ENCODE peak calls at places on chromosome 5, in four cellular contexts. M, I, O and R are unnamed samples. For H3K4me1 and H3K36me3, the result is how much of the 10 kb centered on the place peaks cover.

GRCh38 chr5:118009761-118010297 is 978.5 kb downstream of the DTWD2 start:
- DNase-seq in M (no peak), I (no peak), O (no peak), R (no peak)

GRCh38 chr5:134020188-134020587 is 15.4 kb upstream of the VDAC1 start:
- DNase-seq in M (no peak), I (no peak), O (no peak), R (no peak)

GRCh38 chr5:142023836-142024235 is 11.0 kb upstream of the GNPDA1 start:
- DNase-seq in M (no peak), I (no peak), O (no peak), R (no peak)

GRCh38 chr5:15014809-15015208 is 143.2 kb upstream of the ANKH start:
- DNase-seq in M (no peak), I (no peak), O (peak), R (no peak)

GRCh38 chr5:9009931-9010652 is 535.8 kb downstream of the SEMA5A start:
- DNase-seq in M (no peak), I (no peak), O (no peak), R (no peak)

GRCh38 chr5:81632679-81633078 is 118.2 kb downstream of the SSBP2 start:
- DNase-seq in M (no peak), I (no peak), O (no peak), R (no peak)

GRCh38 chr5:54325272-54325609 is 14.9 kb upstream of the ARL15 start:
- DNase-seq in M (no peak), I (no peak), O (no peak), R (no peak)

GRCh38 chr5:38923661-38924451 is 78.0 kb downstream of the OSMR start:
- DNase-seq in M (no peak), I (no peak), O (peak), R (no peak)

GRCh38 chr5:132905938-132906337 is 32.5 kb downstream of the LEAP2 start:
- DNase-seq in M (no peak), I (no peak), O (peak), R (no peak)

GRCh38 chr5:139104577-139105271 is 93.4 kb downstream of the SIL1 start:
- DNase-seq in M (peak), I (no peak), O (peak), R (no peak)

GRCh38 chr5:167511-167910 is 23.8 kb upstream of the LRRC14B start:
- DNase-seq in M (no peak), I (no peak), O (no peak), R (no peak)

GRCh38 chr5:10789021-10789420 is 28.0 kb upstream of the DAP start:
- DNase-seq in M (peak), I (no peak), O (peak), R (no peak)

GRCh38 chr5:93349613-93350012 is 231.4 kb downstream of the NR2F1-AS1 start:
- DNase-seq in M (no peak), I (no peak), O (peak), R (no peak)

GRCh38 chr5:60458669-60459068 is 241.3 kb downstream of the DEPDC1B start:
- DNase-seq in M (no peak), I (no peak), O (no peak), R (no peak)

GRCh38 chr5:168793844-168794837 is 215.0 kb upstream of the PANK3 start:
- DNase-seq in M (no peak), I (no peak), O (no peak), R (no peak)

GRCh38 chr5:135591277-135591676 is 12.5 kb upstream of the CXCL14 start:
- DNase-seq in M (no peak), I (no peak), O (no peak), R (no peak)

GRCh38 chr5:127229185-127229889 is 61.3 kb upstream of the MEGF10 start:
- DNase-seq in M (peak), I (peak), O (peak), R (peak)

GRCh38 chr5:101531031-101531430 is 627.9 kb upstream of the ST8SIA4 start:
- DNase-seq in M (no peak), I (no peak), O (no peak), R (no peak)

GRCh38 chr5:92977766-92978555 is 603.1 kb downstream of the NR2F1-AS1 start:
- DNase-seq in M (no peak), I (no peak), O (no peak), R (no peak)

GRCh38 chr5:152994040-152994439 is 496.4 kb upstream of the GRIA1 start:
- DNase-seq in M (no peak), I (no peak), O (no peak), R (no peak)

GRCh38 chr5:169347786-169348185 is 46.8 kb upstream of the SLIT3 start:
- DNase-seq in M (no peak), I (no peak), O (no peak), R (no peak)

GRCh38 chr5:73440262-73440661 is 8.3 kb downstream of the FOXD1 start:
- DNase-seq in M (no peak), I (no peak), O (no peak), R (no peak)

GRCh38 chr5:84113246-84114118 is 271.2 kb downstream of the EDIL3 start:
- DNase-seq in M (no peak), I (peak), O (no peak), R (no peak)

GRCh38 chr5:156947933-156948332 is 15.1 kb downstream of the TIMD4 start:
- DNase-seq in M (no peak), I (no peak), O (no peak), R (no peak)

GRCh38 chr5:139251281-139251687 is 42.3 kb upstream of the MATR3 start:
- DNase-seq in M (no peak), I (no peak), O (no peak), R (peak)

GRCh38 chr5:76495870-76496269 is 92.8 kb downstream of the IQGAP2 start:
- DNase-seq in M (no peak), I (no peak), O (no peak), R (no peak)

GRCh38 chr5:147451125-147451524 is 58.7 kb downstream of the DPYSL3 start:
- DNase-seq in M (no peak), I (no peak), O (no peak), R (no peak)
- H3K4me1 ChIP-seq in M (under half), I (under half), O (under half), R (under half)

GRCh38 chr5:82640901-82641300 is 362.7 kb upstream of the RPS23 start:
- DNase-seq in M (no peak), I (no peak), O (peak), R (no peak)
- H3K36me3 ChIP-seq in M (under half), I (under half), O (under half), R (under half)

DNA sequence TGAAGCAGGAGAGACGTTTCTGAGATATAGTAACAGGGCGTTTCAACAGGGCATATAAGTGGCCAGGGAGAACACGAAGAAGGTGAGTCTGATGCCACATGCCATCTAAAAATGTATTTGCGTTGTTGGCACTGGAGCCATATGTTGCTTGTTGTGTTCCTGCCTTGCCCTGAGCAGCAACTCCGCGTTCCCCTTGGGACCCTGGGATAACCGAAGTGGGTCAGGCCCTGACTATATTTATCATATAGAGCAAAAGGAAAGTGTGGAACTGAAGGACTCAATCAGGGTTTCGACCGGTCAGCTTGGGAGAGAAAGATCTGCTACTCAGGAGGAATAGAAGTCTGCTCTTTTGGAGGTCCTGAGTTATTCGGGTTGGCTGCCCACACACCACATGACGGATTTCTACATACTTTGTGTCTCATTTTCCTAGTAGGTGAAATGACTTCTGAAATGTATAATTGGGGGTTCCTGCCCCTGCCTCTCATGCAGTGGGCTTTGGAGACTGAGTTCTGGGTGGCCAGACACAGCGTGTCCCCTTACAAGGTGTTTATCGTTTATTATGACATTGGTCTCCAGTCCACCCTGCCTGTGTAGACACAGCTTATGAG is 3.0 kb downstream of the STC2 start:
- DNase-seq in M (no peak), I (no peak), O (no peak), R (no peak)
- H3K4me1 ChIP-seq in M (under half), I (under half), O (half or more), R (under half)

DNA sequence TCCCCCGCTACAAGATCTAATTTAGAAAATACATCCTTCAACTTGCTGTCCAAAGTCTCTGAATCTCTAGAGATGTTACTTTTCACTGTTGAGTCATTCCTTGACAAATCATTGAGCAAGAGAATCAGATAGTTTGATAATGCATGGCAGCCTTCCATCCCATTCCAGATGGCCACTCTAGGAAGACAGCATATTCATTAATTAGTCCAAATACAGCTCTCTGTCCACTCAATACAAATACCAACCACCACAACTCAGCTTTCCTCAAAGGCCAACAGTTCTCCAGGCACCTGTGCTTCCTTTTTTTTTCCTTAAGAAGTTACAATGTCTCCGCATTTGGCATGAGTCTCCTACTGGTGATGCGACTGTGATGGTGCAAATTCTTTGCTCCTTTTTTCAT is 72.3 kb downstream of the DROSHA start:
- DNase-seq in M (no peak), I (no peak), O (no peak), R (no peak)
- H3K36me3 ChIP-seq in M (half or more), I (under half), O (half or more), R (half or more)

DNA sequence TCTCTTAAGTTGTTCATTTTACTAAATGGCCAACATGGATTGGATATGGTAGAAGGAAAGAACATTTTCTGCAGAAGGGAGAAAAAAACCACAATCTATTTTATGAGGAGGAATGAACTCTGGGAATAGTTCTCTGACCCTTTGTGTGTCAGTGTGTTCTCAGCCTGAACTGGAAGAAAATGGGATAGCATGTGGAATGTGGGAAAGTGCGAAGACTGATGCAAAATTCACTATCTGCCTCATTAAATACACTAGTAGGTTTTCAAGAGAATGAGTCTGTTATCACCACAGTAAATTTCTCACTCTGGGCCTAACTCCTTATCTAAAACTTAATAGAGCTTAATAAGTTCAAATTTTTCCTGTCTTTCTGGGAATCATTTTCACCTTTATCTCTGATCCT is 22.7 kb downstream of the ITGA1 start:
- DNase-seq in M (no peak), I (no peak), O (no peak), R (no peak)
- H3K4me1 ChIP-seq in M (under half), I (under half), O (under half), R (under half)

DNA sequence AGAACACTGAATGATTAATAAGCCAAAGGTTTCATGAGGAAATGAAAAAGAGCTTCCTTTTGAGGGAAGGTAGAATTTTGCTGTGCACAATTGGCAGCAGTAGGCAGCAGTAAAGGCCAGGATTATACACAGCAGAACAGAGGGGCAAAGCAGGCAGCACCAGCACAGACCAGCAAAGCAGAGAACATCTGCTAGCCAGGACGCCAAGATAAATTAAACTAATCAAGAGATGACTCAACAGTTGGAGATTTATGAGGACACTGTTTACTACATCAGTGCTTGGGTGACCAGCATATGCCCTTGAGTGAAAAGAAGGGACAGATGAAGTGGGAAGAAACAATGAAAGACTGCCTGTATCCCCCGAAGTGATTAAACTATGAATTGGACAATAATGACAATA is 871.4 kb upstream of the CDH10 start:
- DNase-seq in M (no peak), I (no peak), O (no peak), R (no peak)
- H3K36me3 ChIP-seq in M (under half), I (under half), O (under half), R (under half)

DNA sequence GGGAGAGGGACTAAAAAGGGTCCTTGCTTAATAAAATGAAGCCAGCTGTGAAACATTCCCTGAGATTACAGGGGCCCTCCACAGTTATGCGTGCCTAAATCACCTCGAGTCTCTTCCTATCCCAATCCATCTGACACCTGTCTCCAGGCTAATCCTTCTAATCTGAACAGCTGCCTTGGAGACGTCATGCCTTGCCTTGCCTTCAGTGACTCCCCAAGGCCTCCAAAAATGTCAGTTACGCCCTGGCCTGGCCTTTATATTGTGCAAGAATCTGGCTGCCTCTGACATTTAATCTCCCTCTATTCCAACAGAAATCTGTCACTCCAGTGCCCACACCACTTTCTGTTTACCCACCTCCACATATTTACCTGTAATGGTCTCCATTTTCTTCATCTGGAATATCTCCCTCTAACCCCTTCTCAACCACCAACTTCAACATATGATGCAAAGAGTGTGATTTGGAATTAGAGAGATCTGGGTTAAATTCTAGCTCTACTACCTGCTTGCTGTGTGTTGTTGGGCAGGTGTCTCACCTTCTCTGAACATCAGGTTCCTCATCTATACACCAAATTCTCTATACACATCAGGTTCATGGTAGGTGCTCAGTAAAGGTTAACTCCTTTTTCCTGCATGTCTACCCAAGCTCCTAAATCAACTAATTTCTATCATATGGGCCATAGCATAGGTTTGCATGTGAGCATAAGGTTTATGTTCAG is 57.9 kb downstream of the PTCD2 start:
- DNase-seq in M (peak), I (no peak), O (peak), R (no peak)
- H3K4me1 ChIP-seq in M (under half), I (under half), O (under half), R (under half)